ENCODE peak calls at places on chromosomes 5 and 9, in nine cellular contexts. F is GM23248, L is neural progenitor cell, C is fibroblast of lung, B is PC-3, N is MM.1S, P is mesendoderm, X is adipocyte, D is IMR-90. Y is an unnamed sample.
A peak's percentile ranks its signal among the peaks of the same experiment; 100 is the strongest.

GRCh38 chr9:115498338-115498737 is 380.4 kb upstream of the TNC start:
- DNase-seq in N (no peak), P (no peak), F (no peak), D (peak; percentile 13), L (no peak), C (no peak), B (peak; percentile 77), X (no peak), Y (no peak)

GRCh38 chr5:38607396-38607795 is 51.0 kb upstream of the LIFR start:
- DNase-seq in N (no peak), B (peak; percentile 49), F (peak; percentile 75), C (peak; percentile 97), D (peak; percentile 97), P (no peak), L (no peak), X (peak; percentile 91), Y (no peak)

GRCh38 chr5:80569086-80569960 is 757 bp downstream of the ANKRD34B start:
- DNase-seq in F (no peak), L (peak; percentile 58), C (no peak), X (peak; percentile 10), D (no peak), P (peak; percentile 22), B (no peak), N (no peak), Y (peak; percentile 79)

GRCh38 chr9:116951588-116952433 is 264.7 kb downstream of the TRIM32 start:
- DNase-seq in N (no peak), X (peak; percentile 21), B (peak; percentile 64), C (peak; percentile 97), F (peak; percentile 91), P (no peak), L (no peak), D (peak; percentile 98), Y (no peak)

GRCh38 chr9:125176632-125177031 is 13.0 kb downstream of the PPP6C start:
- DNase-seq in F (peak; percentile 64), L (no peak), B (no peak), P (no peak), X (peak; percentile 16), D (no peak), N (no peak), C (no peak), Y (no peak)

GRCh38 chr5:154696891-154697290 is 58.3 kb upstream of the LARP1 start:
- DNase-seq in X (no peak), C (no peak), D (no peak), P (no peak), F (no peak), N (no peak), L (no peak), B (no peak), Y (no peak)

GRCh38 chr9:90905079-90905478 is 103.5 kb downstream of the SYK start:
- DNase-seq in N (no peak), L (no peak), X (peak; percentile 7), F (no peak), P (peak; percentile 28), B (no peak), D (no peak), C (no peak), Y (peak; percentile 24)

GRCh38 chr9:4020038-4020746 is 279.7 kb downstream of the GLIS3 start:
- DNase-seq in B (peak; percentile 67), C (peak; percentile 46), X (peak; percentile 15), L (no peak), D (peak; percentile 56), N (no peak), P (no peak), F (no peak), Y (no peak)

GRCh38 chr9:121622842-121623203 is 28.6 kb upstream of the DAB2IP start:
- DNase-seq in N (no peak), D (no peak), C (no peak), P (no peak), X (peak; percentile 27), B (no peak), F (peak; percentile 27), L (no peak), Y (no peak)

GRCh38 chr5:78718827-78719226 is 70.3 kb upstream of the LHFPL2 start:
- DNase-seq in L (no peak), C (peak; percentile 46), X (no peak), F (no peak), N (no peak), B (no peak), D (no peak), P (no peak), Y (peak; percentile 45)

GRCh38 chr5:78718185-78718584 is 69.6 kb upstream of the LHFPL2 start:
- DNase-seq in B (no peak), F (no peak), C (no peak), P (no peak), X (no peak), D (no peak), N (no peak), L (no peak), Y (peak; percentile 49)

GRCh38 chr5:78719504-78720233 is 71.1 kb upstream of the LHFPL2 start:
- DNase-seq in D (no peak), P (no peak), F (no peak), N (no peak), L (no peak), B (no peak), C (no peak), X (no peak), Y (no peak)

GRCh38 chr5:78720997-78721396 is 72.4 kb upstream of the LHFPL2 start:
- DNase-seq in P (no peak), X (no peak), L (no peak), F (no peak), D (no peak), N (no peak), B (peak; percentile 40), C (no peak), Y (no peak)

DNA sequence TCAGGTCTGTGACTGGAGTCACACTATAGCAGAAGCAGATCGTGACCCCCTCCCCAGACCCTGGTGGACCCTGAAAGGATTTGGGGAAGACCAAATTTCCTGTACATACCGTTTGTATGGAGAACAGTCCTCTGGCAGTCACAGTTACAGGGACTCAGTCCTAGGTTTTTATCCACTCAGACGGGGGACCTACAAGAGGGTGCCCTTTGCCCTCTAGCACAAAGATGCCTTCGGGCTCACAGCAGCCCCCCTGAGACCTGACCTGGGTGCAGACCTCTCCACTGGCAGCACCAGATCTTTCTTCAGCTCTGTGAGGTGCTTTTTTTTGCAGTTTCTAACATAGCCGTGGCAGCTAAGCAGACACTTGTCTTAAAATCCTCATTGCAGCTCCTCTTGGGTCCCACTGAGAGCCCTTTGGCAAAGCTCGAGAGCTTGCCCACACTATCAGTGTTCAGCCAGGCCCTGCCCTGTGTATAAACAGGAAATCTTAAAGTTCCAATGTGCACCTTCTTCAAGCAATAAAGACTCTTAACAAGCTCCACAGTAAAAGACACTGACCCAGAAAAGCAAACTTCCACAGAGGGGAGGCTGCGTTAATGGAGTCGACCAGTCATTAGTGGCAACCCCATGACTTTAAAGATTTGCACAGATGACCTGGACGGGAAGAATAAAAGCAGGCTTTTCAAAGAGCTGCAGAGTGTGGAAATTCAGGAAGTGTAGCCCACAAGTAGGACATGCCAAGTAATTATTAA is 71.8 kb upstream of the LHFPL2 start:
- DNase-seq in N (no peak), L (no peak), D (no peak), P (no peak), F (no peak), B (no peak), X (no peak), C (no peak), Y (peak; percentile 47)
- H3K9ac ChIP-seq in N (no peak overlapping the region), L (no peak overlapping the region), D (no peak overlapping the region), P (no peak overlapping the region), F (no peak overlapping the region), B (no peak overlapping the region), X (no peak overlapping the region), C (no peak overlapping the region), Y (no peak overlapping the region)

DNA sequence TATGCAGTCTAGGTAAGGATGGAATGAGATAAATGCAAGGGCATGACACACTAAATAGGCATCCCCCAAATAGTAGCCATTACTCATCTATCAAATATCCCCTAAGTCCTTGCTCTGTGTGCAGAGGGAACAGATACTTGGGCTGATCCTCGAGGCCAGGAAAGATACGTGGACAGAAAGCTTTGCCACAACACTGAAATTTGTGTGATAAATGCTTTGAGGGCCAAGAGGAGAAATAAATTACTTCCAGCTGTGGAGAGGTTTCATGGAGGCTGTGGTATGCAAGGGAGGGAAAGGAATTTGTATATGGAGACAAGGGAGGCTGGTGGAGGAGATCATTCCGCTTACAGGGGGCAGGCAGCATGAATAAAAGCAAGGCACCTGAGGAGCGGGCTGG is 18.5 kb downstream of the ATOX1 start:
- DNase-seq in F (peak; percentile 94), C (peak; percentile 99), B (peak; percentile 58), N (no peak), P (peak; percentile 98), X (peak; percentile 90), D (peak; percentile 94), L (peak; percentile 13), Y (no peak)
- H3K9ac ChIP-seq in F (peak overlapping the region; percentile 90), C (peak overlapping the region; percentile 59), B (peak overlapping the region; percentile 16), N (no peak overlapping the region), P (peak overlapping the region; percentile 32), X (peak overlapping the region; percentile 85), D (peak overlapping the region; percentile 9), L (no peak overlapping the region), Y (peak overlapping the region; percentile 12)

DNA sequence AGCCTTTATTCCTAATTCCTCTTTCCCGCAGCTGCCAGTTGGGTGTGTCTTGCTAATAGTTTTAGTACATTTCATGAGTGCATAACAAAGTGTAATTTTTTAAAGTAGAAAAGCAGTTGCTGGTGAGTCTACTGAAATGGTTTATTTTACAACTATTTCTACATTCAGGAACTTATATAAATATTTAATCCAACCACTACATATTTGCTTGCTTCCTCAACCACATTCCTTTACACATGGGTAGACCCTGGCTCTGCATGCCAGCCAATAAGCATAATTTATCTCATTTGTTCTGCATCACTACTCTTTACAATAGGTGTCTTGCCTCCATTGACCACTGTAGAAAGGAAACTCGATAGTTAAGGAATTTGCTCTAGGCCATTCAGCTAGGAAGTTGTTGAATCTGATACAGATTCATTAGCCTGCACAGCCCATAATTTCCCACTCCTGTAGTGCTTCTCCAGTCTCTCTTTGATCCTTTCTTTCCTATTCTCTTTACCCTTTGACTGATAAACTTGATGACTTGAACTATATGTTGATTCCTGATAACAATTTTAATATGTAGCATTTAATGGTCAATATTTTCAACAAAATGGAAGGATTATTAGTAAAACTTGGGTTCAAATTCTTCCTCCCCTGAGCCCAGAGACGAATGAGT is 342.5 kb upstream of the ACTBL2 start:
- DNase-seq in F (peak; percentile 77), N (no peak), C (peak; percentile 99), L (peak; percentile 59), B (peak; percentile 93), D (peak; percentile 88), P (peak; percentile 33), X (peak; percentile 70), Y (no peak)
- H3K9ac ChIP-seq in F (peak overlapping the region; percentile 51), N (no peak overlapping the region), C (no peak overlapping the region), L (no peak overlapping the region), B (peak overlapping the region; percentile 41), D (no peak overlapping the region), P (no peak overlapping the region), X (no peak overlapping the region), Y (no peak overlapping the region)

GRCh38 chr5:4625206-4625896 is 514.8 kb upstream of the ADAMTS16 start:
- DNase-seq in P (peak; percentile 34), B (no peak), X (no peak), N (no peak), D (no peak), C (no peak), F (no peak), L (no peak), Y (no peak)

GRCh38 chr5:4630031-4630430 is 510.1 kb upstream of the ADAMTS16 start:
- DNase-seq in N (no peak), F (no peak), P (no peak), L (no peak), B (no peak), C (no peak), X (no peak), D (no peak), Y (no peak)

GRCh38 chr5:4628645-4629385 is 511.3 kb upstream of the ADAMTS16 start:
- DNase-seq in L (no peak), C (no peak), D (no peak), N (no peak), X (no peak), F (no peak), B (no peak), P (no peak), Y (no peak)

GRCh38 chr5:4627887-4628286 is 512.2 kb upstream of the ADAMTS16 start:
- DNase-seq in F (no peak), N (no peak), D (no peak), C (no peak), B (no peak), P (no peak), X (no peak), L (no peak), Y (no peak)
- H3K9ac ChIP-seq in F (no peak overlapping the region), N (no peak overlapping the region), D (no peak overlapping the region), C (no peak overlapping the region), B (no peak overlapping the region), P (no peak overlapping the region), X (no peak overlapping the region), L (no peak overlapping the region), Y (no peak overlapping the region)

Y was measured in endodermal cell.